ENCODE peak calls at places on chromosomes 13 and 19, in four cellular contexts. One of them, this sample, is unnamed.
A peak's percentile ranks its signal among the peaks of the same experiment; 100 is the strongest.

GRCh38 chr19:45428385-45429231 is 4.9 kb upstream of the ERCC1 start:
- DNase-seq in HL-60: no peak
- DNase-seq in suprapubic skin: peak; percentile 80
- DNase-seq in HCT116: no peak
- DNase-seq in this sample: peak; percentile 49

GRCh38 chr13:20492641-20493040 is 33.0 kb downstream of the CRYL1 start:
- DNase-seq in HL-60: no peak
- DNase-seq in suprapubic skin: no peak
- DNase-seq in HCT116: peak; percentile 27
- DNase-seq in this sample: peak; percentile 40

GRCh38 chr19:56294557-56294956 is 20.1 kb downstream of the ZSCAN5A start:
- DNase-seq in HL-60: no peak
- DNase-seq in suprapubic skin: no peak
- DNase-seq in HCT116: no peak
- DNase-seq in this sample: no peak

GRCh38 chr13:69857188-69857821 is 250.3 kb upstream of the ATXN8OS start:
- DNase-seq in HL-60: peak; percentile 2
- DNase-seq in suprapubic skin: no peak
- DNase-seq in HCT116: peak; percentile 45
- DNase-seq in this sample: peak; percentile 64

GRCh38 chr13:42247883-42248282 is 24.1 kb upstream of the AKAP11 start:
- DNase-seq in HL-60: no peak
- DNase-seq in suprapubic skin: no peak
- DNase-seq in HCT116: no peak
- DNase-seq in this sample: no peak

GRCh38 chr19:40416918-40417713 is 3.9 kb upstream of the PRX start:
- DNase-seq in HL-60: no peak
- DNase-seq in suprapubic skin: no peak
- DNase-seq in HCT116: no peak
- DNase-seq in this sample: no peak

GRCh38 chr19:44371815-44372480 is 15.5 kb upstream of the ZNF112 start:
- DNase-seq in HL-60: no peak
- DNase-seq in suprapubic skin: no peak
- DNase-seq in HCT116: no peak
- DNase-seq in this sample: no peak

GRCh38 chr19:11378319-11379189 is 4.1 kb downstream of the SWSAP1 start:
- DNase-seq in HL-60: no peak
- DNase-seq in suprapubic skin: no peak
- DNase-seq in HCT116: no peak
- DNase-seq in this sample: peak; percentile 49

GRCh38 chr19:19501798-19502197 is 13.6 kb downstream of the TSSK6 start:
- DNase-seq in HL-60: no peak
- DNase-seq in suprapubic skin: peak; percentile 54
- DNase-seq in HCT116: no peak
- DNase-seq in this sample: no peak

GRCh38 chr19:19499272-19499995 is 15.9 kb downstream of the TSSK6 start:
- DNase-seq in HL-60: no peak
- DNase-seq in suprapubic skin: no peak
- DNase-seq in HCT116: no peak
- DNase-seq in this sample: no peak

GRCh38 chr19:19502808-19503602 is 12.3 kb downstream of the TSSK6 start:
- DNase-seq in HL-60: no peak
- DNase-seq in suprapubic skin: peak; percentile 49
- DNase-seq in HCT116: no peak
- DNase-seq in this sample: no peak

GRCh38 chr19:19502281-19502680 is 13.1 kb downstream of the TSSK6 start:
- DNase-seq in HL-60: no peak
- DNase-seq in suprapubic skin: peak; percentile 55
- DNase-seq in HCT116: no peak
- DNase-seq in this sample: no peak

GRCh38 chr19:19500975-19501644 is 14.2 kb downstream of the TSSK6 start:
- DNase-seq in HL-60: no peak
- DNase-seq in suprapubic skin: peak; percentile 53
- DNase-seq in HCT116: no peak
- DNase-seq in this sample: no peak
- TF ChIP-seq POLR2AphosphoS5 in HL-60: no peak
- TF ChIP-seq POLR2AphosphoS5 in suprapubic skin: no peak
- TF ChIP-seq POLR2AphosphoS5 in HCT116: no peak
- TF ChIP-seq POLR2AphosphoS5 in this sample: no peak

GRCh38 chr19:47421844-47422395 is 2.6 kb upstream of the MEIS3 start:
- DNase-seq in HL-60: no peak
- DNase-seq in suprapubic skin: no peak
- DNase-seq in HCT116: no peak
- DNase-seq in this sample: no peak
- TF ChIP-seq POLR2AphosphoS5 in HL-60: no peak
- TF ChIP-seq POLR2AphosphoS5 in suprapubic skin: no peak
- TF ChIP-seq POLR2AphosphoS5 in HCT116: no peak
- TF ChIP-seq POLR2AphosphoS5 in this sample: no peak

GRCh38 chr13:72127031-72127430 is 260.0 kb upstream of the DACH1 start:
- DNase-seq in HL-60: no peak
- DNase-seq in suprapubic skin: no peak
- DNase-seq in HCT116: no peak
- DNase-seq in this sample: no peak

GRCh38 chr13:72122661-72123060 is 255.7 kb upstream of the DACH1 start:
- DNase-seq in HL-60: no peak
- DNase-seq in suprapubic skin: no peak
- DNase-seq in HCT116: no peak
- DNase-seq in this sample: no peak

GRCh38 chr13:72129117-72129516 is 262.1 kb upstream of the DACH1 start:
- DNase-seq in HL-60: no peak
- DNase-seq in suprapubic skin: no peak
- DNase-seq in HCT116: no peak
- DNase-seq in this sample: no peak

GRCh38 chr13:72126424-72126823 is 259.4 kb upstream of the DACH1 start:
- DNase-seq in HL-60: no peak
- DNase-seq in suprapubic skin: no peak
- DNase-seq in HCT116: no peak
- DNase-seq in this sample: peak; percentile 59

DNA sequence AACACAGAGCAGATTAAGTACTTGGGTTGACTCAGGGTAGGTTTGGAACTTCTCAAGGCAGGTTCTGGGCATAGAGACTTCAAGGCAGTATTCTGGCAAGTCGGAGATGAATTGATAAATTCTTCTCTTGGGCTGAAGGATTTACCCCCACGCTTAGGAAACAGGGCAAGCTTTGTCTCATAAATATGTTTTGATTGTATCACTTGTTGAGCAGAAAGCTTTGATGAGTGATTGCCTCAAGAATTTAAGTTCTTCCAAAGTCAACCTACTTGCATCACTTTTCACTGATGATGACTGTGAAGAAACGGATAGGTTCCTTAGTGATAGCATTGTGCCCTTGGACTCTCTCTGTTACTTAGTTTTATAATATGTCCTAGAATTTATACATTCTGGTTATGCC is 258.6 kb upstream of the DACH1 start:
- DNase-seq in HL-60: no peak
- DNase-seq in suprapubic skin: no peak
- DNase-seq in HCT116: no peak
- DNase-seq in this sample: no peak
- TF ChIP-seq POLR2AphosphoS5 in HL-60: no peak
- TF ChIP-seq POLR2AphosphoS5 in suprapubic skin: no peak
- TF ChIP-seq POLR2AphosphoS5 in HCT116: no peak
- TF ChIP-seq POLR2AphosphoS5 in this sample: no peak

GRCh38 chr13:110356362-110356761 is 49.3 kb downstream of the COL4A2 start:
- DNase-seq in HL-60: no peak
- DNase-seq in suprapubic skin: no peak
- DNase-seq in HCT116: no peak
- DNase-seq in this sample: no peak
- TF ChIP-seq POLR2AphosphoS5 in HL-60: no peak
- TF ChIP-seq POLR2AphosphoS5 in suprapubic skin: no peak
- TF ChIP-seq POLR2AphosphoS5 in HCT116: no peak
- TF ChIP-seq POLR2AphosphoS5 in this sample: no peak

GRCh38 chr13:106104281-106104901 is 431.1 kb downstream of the EFNB2 start:
- DNase-seq in HL-60: no peak
- DNase-seq in suprapubic skin: no peak
- DNase-seq in HCT116: peak; percentile 78
- DNase-seq in this sample: peak; percentile 83

GRCh38 chr13:106102776-106103175 is 432.7 kb downstream of the EFNB2 start:
- DNase-seq in HL-60: no peak
- DNase-seq in suprapubic skin: no peak
- DNase-seq in HCT116: no peak
- DNase-seq in this sample: no peak

GRCh38 chr13:106105153-106105552 is 430.3 kb downstream of the EFNB2 start:
- DNase-seq in HL-60: no peak
- DNase-seq in suprapubic skin: no peak
- DNase-seq in HCT116: no peak
- DNase-seq in this sample: peak; percentile 25

GRCh38 chr13:106101201-106101600 is 434.3 kb downstream of the EFNB2 start:
- DNase-seq in HL-60: no peak
- DNase-seq in suprapubic skin: no peak
- DNase-seq in HCT116: no peak
- DNase-seq in this sample: no peak

DNA sequence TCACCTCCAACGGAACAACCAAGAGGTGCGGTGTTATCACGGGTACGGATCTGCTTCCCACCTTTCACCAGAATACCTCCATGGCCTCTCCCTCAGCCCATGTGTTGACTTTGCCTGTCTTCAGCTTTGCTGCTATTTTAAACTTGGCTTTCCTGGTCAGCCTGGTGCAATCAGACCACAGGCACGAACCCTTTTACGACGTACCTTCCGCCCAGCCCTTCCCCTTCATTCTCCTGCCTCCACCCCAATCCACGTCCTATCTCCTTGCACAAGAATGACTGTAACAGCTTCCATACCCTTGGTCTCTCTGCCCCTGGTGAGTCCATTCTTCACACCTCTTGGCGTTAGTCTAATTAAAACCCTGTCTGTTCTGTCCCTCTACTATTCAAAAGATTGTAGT is 431.7 kb downstream of the EFNB2 start:
- DNase-seq in HL-60: no peak
- DNase-seq in suprapubic skin: no peak
- DNase-seq in HCT116: peak; percentile 34
- DNase-seq in this sample: no peak
- TF ChIP-seq POLR2AphosphoS5 in HL-60: no peak
- TF ChIP-seq POLR2AphosphoS5 in suprapubic skin: no peak
- TF ChIP-seq POLR2AphosphoS5 in HCT116: no peak
- TF ChIP-seq POLR2AphosphoS5 in this sample: no peak

DNA sequence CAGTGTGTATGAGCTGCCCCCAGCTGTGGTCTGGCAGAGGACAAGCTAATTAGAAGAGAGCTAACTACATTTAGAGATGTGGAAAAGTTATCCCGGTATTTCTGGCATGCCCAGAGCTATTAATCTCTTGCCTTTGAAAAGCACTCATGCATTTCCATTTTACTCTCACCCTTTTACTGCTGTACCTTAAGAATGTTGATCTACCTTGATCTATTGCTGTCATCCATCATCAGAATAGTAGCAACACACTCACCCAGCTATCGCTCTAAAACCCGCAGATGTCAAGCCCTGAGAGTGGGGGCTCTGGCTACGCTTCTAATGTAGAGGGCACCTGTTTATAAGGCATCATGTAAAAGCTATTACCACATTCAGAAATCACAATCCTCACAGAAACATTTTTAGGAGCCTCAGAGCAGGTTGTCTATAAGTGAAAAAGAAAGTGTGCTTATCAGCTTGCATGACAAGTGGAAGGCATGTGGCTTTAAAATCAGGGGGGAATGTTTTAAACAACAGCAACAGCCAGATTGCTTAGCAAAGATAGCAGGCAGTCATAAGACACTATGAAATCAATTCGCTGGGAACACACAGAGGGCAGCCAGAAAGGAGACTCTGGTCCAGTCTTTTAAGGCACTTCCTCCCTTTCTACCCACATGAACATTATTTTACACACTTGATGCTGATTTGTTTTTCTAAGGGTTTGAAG is 224.2 kb upstream of the IRS2 start:
- DNase-seq in HL-60: no peak
- DNase-seq in suprapubic skin: no peak
- DNase-seq in HCT116: no peak
- DNase-seq in this sample: no peak
- TF ChIP-seq POLR2AphosphoS5 in HL-60: no peak
- TF ChIP-seq POLR2AphosphoS5 in suprapubic skin: no peak
- TF ChIP-seq POLR2AphosphoS5 in HCT116: no peak
- TF ChIP-seq POLR2AphosphoS5 in this sample: no peak

GRCh38 chr19:15280915-15281683 is 48.9 kb upstream of the EPHX3 start:
- DNase-seq in HL-60: peak; percentile 63
- DNase-seq in suprapubic skin: peak; percentile 89
- DNase-seq in HCT116: no peak
- DNase-seq in this sample: peak; percentile 53
- TF ChIP-seq POLR2AphosphoS5 in HL-60: no peak
- TF ChIP-seq POLR2AphosphoS5 in suprapubic skin: peak; percentile 63
- TF ChIP-seq POLR2AphosphoS5 in HCT116: no peak
- TF ChIP-seq POLR2AphosphoS5 in this sample: no peak

GRCh38 chr19:17765069-17765618 is 13.9 kb downstream of the FCHO1 start:
- DNase-seq in HL-60: no peak
- DNase-seq in suprapubic skin: no peak
- DNase-seq in HCT116: no peak
- DNase-seq in this sample: no peak
- TF ChIP-seq POLR2AphosphoS5 in HL-60: peak; percentile 60
- TF ChIP-seq POLR2AphosphoS5 in suprapubic skin: no peak
- TF ChIP-seq POLR2AphosphoS5 in HCT116: no peak
- TF ChIP-seq POLR2AphosphoS5 in this sample: no peak

GRCh38 chr19:48480476-48481190 is 11.5 kb downstream of the CYTH2 start:
- DNase-seq in HL-60: no peak
- DNase-seq in suprapubic skin: no peak
- DNase-seq in HCT116: no peak
- DNase-seq in this sample: peak; percentile 52
- TF ChIP-seq POLR2AphosphoS5 in HL-60: no peak
- TF ChIP-seq POLR2AphosphoS5 in suprapubic skin: no peak
- TF ChIP-seq POLR2AphosphoS5 in HCT116: no peak
- TF ChIP-seq POLR2AphosphoS5 in this sample: no peak